ENCODE peak calls at places on chromosomes 4 and X, in seven cellular contexts. H, C, W, A, J, Q and K are unnamed samples.

GRCh38 chr4:83272900-83273299 is 11.7 kb downstream of the COQ2 start:
- DNase-seq in A (no peak), J (no peak), H (no peak), Q (no peak), C (no peak), W (peak), K (no peak)

GRCh38 chrX:115902995-115903394 is 267.5 kb upstream of the AGTR2 start:
- DNase-seq in H (no peak), A (no peak), C (no peak), J (no peak), Q (no peak), W (no peak), K (no peak)

GRCh38 chr4:100738388-100739165 is 220.8 kb upstream of the EMCN start:
- DNase-seq in W (no peak), J (peak), Q (peak), A (no peak), H (peak), C (no peak), K (peak)

GRCh38 chrX:11363069-11363594 is 69.9 kb downstream of the AMELX start:
- DNase-seq in W (no peak), A (no peak), J (no peak), C (no peak), Q (no peak), H (no peak), K (no peak)

GRCh38 chr4:128353791-128354190 is 66.2 kb upstream of the PGRMC2 start:
- DNase-seq in W (no peak), Q (no peak), J (no peak), H (no peak), C (no peak), A (no peak), K (no peak)

GRCh38 chr4:66331761-66332160 is 661.5 kb upstream of the EPHA5 start:
- DNase-seq in W (no peak), A (no peak), C (no peak), J (no peak), Q (no peak), H (no peak), K (no peak)

GRCh38 chr4:14196141-14196540 is 568.6 kb upstream of the BOD1L1 start:
- DNase-seq in C (peak), H (peak), W (no peak), J (peak), Q (no peak), A (no peak), K (no peak)

GRCh38 chr4:149887091-149887490 is 71.4 kb upstream of the IQCM start:
- DNase-seq in H (no peak), J (peak), W (no peak), C (no peak), A (no peak), Q (no peak), K (no peak)

GRCh38 chr4:41438564-41438963 is 99.4 kb upstream of the LIMCH1 start:
- DNase-seq in A (no peak), W (no peak), Q (no peak), J (peak), H (no peak), C (no peak), K (peak)

GRCh38 chr4:22389240-22389871 is 126.5 kb downstream of the ADGRA3 start:
- DNase-seq in Q (peak), C (no peak), J (peak), H (peak), A (peak), W (no peak), K (no peak)

GRCh38 chrX:153609917-153610833 is 11.2 kb upstream of the CCNQ start:
- DNase-seq in Q (no peak), C (peak), A (peak), W (peak), J (peak), H (peak), K (no peak)

GRCh38 chrX:134801267-134801666 is 143.0 kb upstream of the PLAC1 start:
- DNase-seq in A (no peak), H (no peak), Q (no peak), J (no peak), C (no peak), W (no peak), K (no peak)

GRCh38 chr4:181077416-181077815 is 1165.8 kb upstream of the TENM3 start:
- DNase-seq in A (no peak), J (no peak), W (no peak), Q (no peak), C (no peak), H (no peak), K (no peak)

GRCh38 chr4:85210353-85210752 is 243.9 kb upstream of the WDFY3 start:
- DNase-seq in Q (no peak), J (peak), A (no peak), H (no peak), W (no peak), C (no peak), K (no peak)

GRCh38 chr4:6222761-6223292 is 22.5 kb upstream of the JAKMIP1 start:
- DNase-seq in W (no peak), H (no peak), Q (no peak), C (peak), A (no peak), J (no peak), K (no peak)

GRCh38 chrX:10387011-10387410 is 230.2 kb downstream of the CLCN4 start:
- DNase-seq in A (no peak), C (no peak), J (peak), H (no peak), Q (peak), W (no peak), K (no peak)

GRCh38 chr4:40210776-40211175 is 13.9 kb downstream of the RHOH start:
- DNase-seq in A (no peak), C (no peak), W (no peak), Q (no peak), H (no peak), J (peak), K (no peak)

GRCh38 chr4:123788577-123788976 is 392.0 kb downstream of the SPRY1 start:
- DNase-seq in A (no peak), W (no peak), J (no peak), H (no peak), C (no peak), Q (no peak), K (no peak)

GRCh38 chr4:89797117-89797516 is 39.8 kb downstream of the SNCA start:
- DNase-seq in A (no peak), J (peak), W (no peak), C (no peak), Q (no peak), H (peak), K (no peak)

GRCh38 chr4:31294655-31295054 is 574.5 kb downstream of the PCDH7 start:
- DNase-seq in H (no peak), Q (no peak), J (no peak), C (no peak), W (no peak), A (no peak), K (no peak)

GRCh38 chrX:114970806-114971205 is 46.6 kb downstream of the IL13RA2 start:
- DNase-seq in Q (no peak), J (no peak), A (no peak), C (no peak), W (no peak), H (no peak), K (no peak)

GRCh38 chr4:1238676-1239000 is 10.3 kb downstream of the CTBP1 start:
- DNase-seq in A (no peak), H (peak), W (no peak), Q (no peak), C (peak), J (no peak), K (peak)

GRCh38 chr4:86935833-86936721 is 1.3 kb downstream of the AFF1 start:
- DNase-seq in C (peak), H (peak), J (peak), Q (no peak), W (no peak), A (peak), K (no peak)

GRCh38 chrX:102720237-102721168 is at the start of gene GPRASP3:
- DNase-seq in Q (peak), A (peak), C (peak), H (peak), W (peak), J (peak), K (no peak)

GRCh38 chrX:132958086-132958703 is at the start of gene HS6ST2:
- DNase-seq in J (peak), A (no peak), W (no peak), Q (no peak), H (peak), C (no peak), K (no peak)